ENCODE peak calls at places on chromosomes 5 and 9, in four cellular contexts. One of them, this sample, is unnamed. For H3K4me1, the result is how much of the 10 kb centered on the place peaks cover.

GRCh38 chr5:27315541-27316282 is 277.3 kb upstream of the CDH9 start:
- DNase-seq in body of pancreas: no peak
- DNase-seq in lung: no peak
- DNase-seq in PC-3: peak
- DNase-seq in this sample: no peak

GRCh38 chr9:110687497-110687896 is 18.9 kb downstream of the MUSK start:
- DNase-seq in PC-3: peak
- DNase-seq in lung: no peak
- DNase-seq in body of pancreas: no peak
- DNase-seq in this sample: no peak

GRCh38 chr5:178078197-178078995 is 34.9 kb upstream of the N4BP3 start:
- DNase-seq in PC-3: peak
- DNase-seq in lung: no peak
- DNase-seq in body of pancreas: no peak
- DNase-seq in this sample: no peak

GRCh38 chr9:114102484-114102883 is 3.4 kb upstream of the KIF12 start:
- DNase-seq in PC-3: no peak
- DNase-seq in body of pancreas: no peak
- DNase-seq in lung: no peak
- DNase-seq in this sample: no peak

GRCh38 chr5:94698189-94698588 is 79.7 kb downstream of the SLF1 start:
- DNase-seq in lung: no peak
- DNase-seq in PC-3: no peak
- DNase-seq in body of pancreas: no peak
- DNase-seq in this sample: no peak

GRCh38 chr5:82298668-82299067 is 20.5 kb upstream of the RPS23 start:
- DNase-seq in PC-3: no peak
- DNase-seq in body of pancreas: no peak
- DNase-seq in lung: no peak
- DNase-seq in this sample: no peak

GRCh38 chr5:152514827-152515397 is 109.8 kb upstream of the NMUR2 start:
- DNase-seq in body of pancreas: no peak
- DNase-seq in PC-3: peak
- DNase-seq in lung: no peak
- DNase-seq in this sample: no peak

GRCh38 chr5:60522299-60522915 is 177.6 kb downstream of the DEPDC1B start:
- DNase-seq in PC-3: no peak
- DNase-seq in lung: no peak
- DNase-seq in body of pancreas: no peak
- DNase-seq in this sample: no peak

GRCh38 chr9:113545068-113545467 is 81.5 kb downstream of the RGS3 start:
- DNase-seq in body of pancreas: peak
- DNase-seq in PC-3: no peak
- DNase-seq in lung: no peak
- DNase-seq in this sample: no peak

GRCh38 chr9:21324040-21324439 is 11.2 kb downstream of the KLHL9 start:
- DNase-seq in lung: peak
- DNase-seq in body of pancreas: no peak
- DNase-seq in PC-3: no peak
- DNase-seq in this sample: no peak

GRCh38 chr5:111463304-111463703 is 49.0 kb downstream of the STARD4 start:
- DNase-seq in body of pancreas: no peak
- DNase-seq in PC-3: no peak
- DNase-seq in lung: no peak
- DNase-seq in this sample: no peak

GRCh38 chr5:134100283-134101011 is 14.0 kb upstream of the TCF7 start:
- DNase-seq in body of pancreas: no peak
- DNase-seq in PC-3: peak
- DNase-seq in lung: no peak
- DNase-seq in this sample: no peak

GRCh38 chr9:37929441-37929895 is 25.5 kb upstream of the SLC25A51 start:
- DNase-seq in PC-3: no peak
- DNase-seq in body of pancreas: no peak
- DNase-seq in lung: no peak
- DNase-seq in this sample: no peak

GRCh38 chr9:104780796-104781395 is 17.0 kb downstream of the NIPSNAP3B start:
- DNase-seq in lung: no peak
- DNase-seq in PC-3: peak
- DNase-seq in body of pancreas: no peak
- DNase-seq in this sample: no peak

GRCh38 chr5:155154973-155155372 is 141.4 kb downstream of the KIF4B start:
- DNase-seq in body of pancreas: no peak
- DNase-seq in PC-3: no peak
- DNase-seq in lung: no peak
- DNase-seq in this sample: no peak

GRCh38 chr5:88675758-88676636 is 207.0 kb downstream of the MEF2C start:
- DNase-seq in lung: no peak
- DNase-seq in PC-3: no peak
- DNase-seq in body of pancreas: peak
- DNase-seq in this sample: no peak

GRCh38 chr9:19223724-19224123 is 6.8 kb upstream of the DENND4C start:
- DNase-seq in lung: no peak
- DNase-seq in body of pancreas: no peak
- DNase-seq in PC-3: no peak
- DNase-seq in this sample: no peak

DNA sequence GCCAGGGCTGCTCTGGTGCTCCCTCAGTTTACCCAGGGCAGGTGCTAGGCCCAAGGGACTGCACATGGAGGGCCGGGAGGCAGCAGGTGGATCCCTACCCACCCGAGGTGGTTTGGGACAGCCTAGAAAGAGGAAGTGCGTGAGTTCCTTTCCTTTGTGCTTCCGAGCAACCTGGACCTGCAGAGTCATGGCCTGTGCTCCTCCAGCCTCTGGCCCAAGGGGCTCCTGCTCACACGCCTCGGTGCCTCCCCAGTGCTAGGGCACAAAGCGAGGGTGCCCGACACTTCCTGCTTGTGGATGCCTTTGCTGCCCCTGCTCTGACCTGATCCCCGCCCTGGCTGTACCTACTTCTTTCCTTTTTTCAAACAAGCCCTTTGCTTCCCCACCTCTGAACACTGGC is 79.3 kb downstream of the RXRA start:
- DNase-seq in lung: no peak
- DNase-seq in PC-3: no peak
- DNase-seq in body of pancreas: no peak
- DNase-seq in this sample: no peak
- H3K4me1 ChIP-seq in lung: under half
- H3K4me1 ChIP-seq in PC-3: under half
- H3K4me1 ChIP-seq in body of pancreas: half or more
- H3K4me1 ChIP-seq in this sample: half or more

DNA sequence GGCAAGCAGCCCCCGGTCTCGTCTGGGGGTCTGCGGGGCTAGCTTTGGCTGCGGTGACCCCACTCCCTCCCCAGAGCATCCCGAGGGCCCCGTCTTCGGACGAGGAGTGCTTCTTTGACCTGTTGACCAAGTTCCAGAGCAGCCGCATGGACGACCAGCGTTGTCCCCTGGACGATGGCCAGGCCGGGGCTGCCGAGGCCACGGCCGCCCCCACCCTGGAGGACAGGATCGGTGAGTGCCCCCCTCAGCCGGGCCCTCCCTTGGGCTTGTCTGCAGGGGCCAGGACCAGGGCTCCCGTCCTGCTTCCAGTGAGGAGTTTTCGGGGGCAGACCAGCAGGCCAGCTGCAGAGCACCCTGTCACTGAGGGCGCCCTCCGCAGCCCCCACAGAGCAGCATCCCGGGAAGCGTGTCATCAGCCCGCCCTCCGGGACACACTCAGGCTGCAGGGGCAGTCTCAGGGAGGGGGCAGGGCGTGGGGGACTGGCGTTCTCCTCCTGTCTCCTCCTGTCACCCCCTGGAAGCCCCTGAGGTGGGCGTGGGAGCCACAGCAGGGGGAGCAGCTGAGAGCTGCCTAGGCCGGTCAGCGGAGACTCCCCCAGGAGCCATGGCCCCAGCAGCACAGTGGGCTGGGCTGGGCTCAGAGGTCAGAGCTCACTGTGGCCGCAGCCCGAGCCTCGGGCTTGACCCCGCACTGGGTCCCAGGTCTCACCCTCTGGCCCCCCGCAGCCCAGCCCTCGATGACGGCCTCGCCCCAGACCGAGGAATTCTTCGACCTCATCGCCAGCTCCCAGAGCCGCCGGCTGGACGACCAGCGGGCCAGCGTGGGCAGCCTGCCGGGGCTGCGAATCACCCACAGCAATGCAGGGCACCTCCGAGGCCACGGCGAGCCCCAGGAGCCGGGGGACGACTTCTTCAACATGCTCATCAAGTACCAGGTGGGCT is 7.7 kb downstream of the DNLZ start:
- DNase-seq in PC-3: no peak
- DNase-seq in body of pancreas: no peak
- DNase-seq in lung: no peak
- DNase-seq in this sample: no peak
- H3K4me3 ChIP-seq in PC-3: no peak
- H3K4me3 ChIP-seq in body of pancreas: no peak
- H3K4me3 ChIP-seq in lung: no peak
- H3K4me3 ChIP-seq in this sample: no peak

GRCh38 chr5:139671096-139671841 is 23.1 kb downstream of the CXXC5 start:
- DNase-seq in lung: no peak
- DNase-seq in PC-3: no peak
- DNase-seq in body of pancreas: peak
- DNase-seq in this sample: no peak

GRCh38 chr5:139668064-139668880 is 20.1 kb downstream of the CXXC5 start:
- DNase-seq in PC-3: peak
- DNase-seq in lung: no peak
- DNase-seq in body of pancreas: peak
- DNase-seq in this sample: peak

GRCh38 chr5:139668924-139669680 is 21.0 kb downstream of the CXXC5 start:
- DNase-seq in body of pancreas: peak
- DNase-seq in lung: no peak
- DNase-seq in PC-3: no peak
- DNase-seq in this sample: no peak

GRCh38 chr5:139669681-139670368 is 21.7 kb downstream of the CXXC5 start:
- DNase-seq in body of pancreas: peak
- DNase-seq in lung: no peak
- DNase-seq in PC-3: no peak
- DNase-seq in this sample: peak

GRCh38 chr5:139670369-139671095 is 22.4 kb downstream of the CXXC5 start:
- DNase-seq in body of pancreas: peak
- DNase-seq in lung: no peak
- DNase-seq in PC-3: no peak
- DNase-seq in this sample: no peak
- H3K4me1 ChIP-seq in body of pancreas: half or more
- H3K4me1 ChIP-seq in lung: under half
- H3K4me1 ChIP-seq in PC-3: under half
- H3K4me1 ChIP-seq in this sample: half or more

DNA sequence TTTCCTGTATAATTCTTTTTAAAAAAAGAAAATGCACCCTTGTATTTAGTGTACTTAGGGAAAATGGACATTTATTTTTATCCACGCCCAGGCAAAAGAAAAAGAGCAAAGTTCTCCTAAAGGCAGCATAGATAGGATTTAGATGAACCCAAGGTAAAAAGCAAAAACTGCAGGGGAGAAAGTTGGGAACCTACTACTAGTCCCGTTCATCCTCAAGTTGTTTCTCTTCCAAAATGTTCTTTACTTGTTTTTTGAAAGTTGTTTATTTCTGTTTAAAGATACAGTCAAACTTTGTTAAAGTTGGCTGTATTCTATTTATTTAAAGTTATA is 9.8 kb downstream of the RUSC2 start:
- DNase-seq in lung: no peak
- DNase-seq in PC-3: no peak
- DNase-seq in body of pancreas: no peak
- DNase-seq in this sample: no peak
- H3K4me3 ChIP-seq in lung: no peak
- H3K4me3 ChIP-seq in PC-3: no peak
- H3K4me3 ChIP-seq in body of pancreas: no peak
- H3K4me3 ChIP-seq in this sample: no peak

GRCh38 chr5:116569999-116570398 is 4.6 kb downstream of the SEMA6A start:
- DNase-seq in PC-3: no peak
- DNase-seq in lung: no peak
- DNase-seq in body of pancreas: no peak
- DNase-seq in this sample: no peak
- H3K4me1 ChIP-seq in PC-3: under half
- H3K4me1 ChIP-seq in lung: under half
- H3K4me1 ChIP-seq in body of pancreas: under half
- H3K4me1 ChIP-seq in this sample: under half

GRCh38 chr5:43010956-43011355 is 29.2 kb downstream of the ANXA2R start:
- DNase-seq in PC-3: no peak
- DNase-seq in lung: no peak
- DNase-seq in body of pancreas: no peak
- DNase-seq in this sample: no peak
- H3K4me3 ChIP-seq in PC-3: no peak
- H3K4me3 ChIP-seq in lung: no peak
- H3K4me3 ChIP-seq in body of pancreas: no peak
- H3K4me3 ChIP-seq in this sample: no peak

DNA sequence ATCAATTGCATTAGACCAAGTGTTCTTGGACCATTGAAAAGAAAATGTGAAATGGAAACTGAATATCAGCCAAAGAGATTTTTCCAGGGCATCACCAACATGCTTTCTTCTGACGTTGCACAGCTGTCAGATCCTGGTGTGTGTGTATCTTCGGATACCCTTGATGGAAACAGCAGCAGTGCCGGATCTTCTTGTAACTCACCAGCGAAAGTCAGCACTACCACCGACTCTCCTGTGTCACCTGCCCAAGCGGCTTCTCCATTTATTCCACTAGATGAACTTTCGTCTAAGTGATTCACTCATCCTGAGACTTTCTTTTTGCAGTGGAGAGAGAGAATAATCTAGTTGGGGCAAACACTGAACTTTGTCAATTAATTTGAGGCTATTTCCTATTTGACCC is 75.7 kb downstream of the PIP5K1B start:
- DNase-seq in body of pancreas: no peak
- DNase-seq in PC-3: peak
- DNase-seq in lung: no peak
- DNase-seq in this sample: no peak
- H3K4me1 ChIP-seq in body of pancreas: half or more
- H3K4me1 ChIP-seq in PC-3: under half
- H3K4me1 ChIP-seq in lung: under half
- H3K4me1 ChIP-seq in this sample: half or more